ENCODE peak calls at places on chromosome 1, in four cellular contexts. One of them, this sample, is unnamed. For H3K36me3 and H3K27me3, the result is how much of the 10 kb centered on the place peaks cover.

GRCh38 chr1:104768466-104768865 is 1018.8 kb downstream of the AMY1C start:
- DNase-seq in NT2/D1: no peak
- DNase-seq in RWPE2: no peak
- DNase-seq in spleen: no peak
- DNase-seq in this sample: no peak

GRCh38 chr1:82453511-82454185 is 652.9 kb downstream of the ADGRL2 start:
- DNase-seq in NT2/D1: no peak
- DNase-seq in RWPE2: no peak
- DNase-seq in spleen: no peak
- DNase-seq in this sample: no peak

GRCh38 chr1:44585315-44585920 is 88.9 kb downstream of the TMEM53 start:
- DNase-seq in NT2/D1: no peak
- DNase-seq in RWPE2: no peak
- DNase-seq in spleen: no peak
- DNase-seq in this sample: no peak

GRCh38 chr1:13930151-13930550 is 230.2 kb downstream of the PRDM2 start:
- DNase-seq in NT2/D1: no peak
- DNase-seq in RWPE2: no peak
- DNase-seq in spleen: no peak
- DNase-seq in this sample: peak

GRCh38 chr1:22930235-22930912 is 42.3 kb downstream of the LACTBL1 start:
- DNase-seq in NT2/D1: peak
- DNase-seq in RWPE2: peak
- DNase-seq in spleen: peak
- DNase-seq in this sample: peak

GRCh38 chr1:7117599-7118281 is 332.5 kb downstream of the CAMTA1 start:
- DNase-seq in NT2/D1: peak
- DNase-seq in RWPE2: peak
- DNase-seq in spleen: no peak
- DNase-seq in this sample: peak

GRCh38 chr1:7584643-7585042 is 186.5 kb upstream of the VAMP3 start:
- DNase-seq in NT2/D1: no peak
- DNase-seq in RWPE2: peak
- DNase-seq in spleen: peak
- DNase-seq in this sample: no peak

GRCh38 chr1:226118357-226118756 is 55.8 kb downstream of the H3-3A start:
- DNase-seq in NT2/D1: no peak
- DNase-seq in RWPE2: no peak
- DNase-seq in spleen: no peak
- DNase-seq in this sample: peak

GRCh38 chr1:198656500-198656932 is 17.7 kb downstream of the PTPRC start:
- DNase-seq in NT2/D1: no peak
- DNase-seq in RWPE2: no peak
- DNase-seq in spleen: peak
- DNase-seq in this sample: no peak

GRCh38 chr1:31715097-31715872 is 11.5 kb upstream of the COL16A1 start:
- DNase-seq in NT2/D1: peak
- DNase-seq in RWPE2: no peak
- DNase-seq in spleen: peak
- DNase-seq in this sample: peak

GRCh38 chr1:169044296-169044695 is 62.2 kb upstream of the ATP1B1 start:
- DNase-seq in NT2/D1: no peak
- DNase-seq in RWPE2: no peak
- DNase-seq in spleen: no peak
- DNase-seq in this sample: no peak

GRCh38 chr1:21001042-21001441 is 175.7 kb downstream of the EIF4G3 start:
- DNase-seq in NT2/D1: no peak
- DNase-seq in RWPE2: no peak
- DNase-seq in spleen: no peak
- DNase-seq in this sample: no peak

GRCh38 chr1:174940776-174941175 is 59.0 kb upstream of the CACYBP start:
- DNase-seq in NT2/D1: no peak
- DNase-seq in RWPE2: no peak
- DNase-seq in spleen: no peak
- DNase-seq in this sample: no peak

GRCh38 chr1:192543445-192543844 is 32.1 kb upstream of the RGS1 start:
- DNase-seq in NT2/D1: no peak
- DNase-seq in RWPE2: no peak
- DNase-seq in spleen: no peak
- DNase-seq in this sample: no peak

GRCh38 chr1:167207940-167208623 is 12.6 kb upstream of the POU2F1 start:
- DNase-seq in NT2/D1: no peak
- DNase-seq in RWPE2: no peak
- DNase-seq in spleen: no peak
- DNase-seq in this sample: no peak

GRCh38 chr1:6110326-6110725 is 64.6 kb downstream of the KCNAB2 start:
- DNase-seq in NT2/D1: no peak
- DNase-seq in RWPE2: no peak
- DNase-seq in spleen: no peak
- DNase-seq in this sample: no peak

GRCh38 chr1:53602376-53602775 is 136.6 kb downstream of the GLIS1 start:
- DNase-seq in NT2/D1: no peak
- DNase-seq in RWPE2: peak
- DNase-seq in spleen: peak
- DNase-seq in this sample: no peak

GRCh38 chr1:218659911-218660677 is 315.0 kb downstream of the TGFB2 start:
- DNase-seq in NT2/D1: no peak
- DNase-seq in RWPE2: no peak
- DNase-seq in spleen: no peak
- DNase-seq in this sample: no peak

GRCh38 chr1:210144736-210145135 is 87.9 kb upstream of the SERTAD4 start:
- DNase-seq in NT2/D1: no peak
- DNase-seq in RWPE2: no peak
- DNase-seq in spleen: no peak
- DNase-seq in this sample: no peak

GRCh38 chr1:86259390-86259789 is 102.8 kb upstream of the COL24A1 start:
- DNase-seq in NT2/D1: no peak
- DNase-seq in RWPE2: no peak
- DNase-seq in spleen: no peak
- DNase-seq in this sample: no peak

GRCh38 chr1:112937070-112937469 is 18.9 kb downstream of the SLC16A1 start:
- DNase-seq in NT2/D1: no peak
- DNase-seq in RWPE2: no peak
- DNase-seq in spleen: no peak
- DNase-seq in this sample: no peak

GRCh38 chr1:10613340-10613739 is 138.6 kb downstream of the PEX14 start:
- DNase-seq in NT2/D1: no peak
- DNase-seq in RWPE2: no peak
- DNase-seq in spleen: peak
- DNase-seq in this sample: no peak

DNA sequence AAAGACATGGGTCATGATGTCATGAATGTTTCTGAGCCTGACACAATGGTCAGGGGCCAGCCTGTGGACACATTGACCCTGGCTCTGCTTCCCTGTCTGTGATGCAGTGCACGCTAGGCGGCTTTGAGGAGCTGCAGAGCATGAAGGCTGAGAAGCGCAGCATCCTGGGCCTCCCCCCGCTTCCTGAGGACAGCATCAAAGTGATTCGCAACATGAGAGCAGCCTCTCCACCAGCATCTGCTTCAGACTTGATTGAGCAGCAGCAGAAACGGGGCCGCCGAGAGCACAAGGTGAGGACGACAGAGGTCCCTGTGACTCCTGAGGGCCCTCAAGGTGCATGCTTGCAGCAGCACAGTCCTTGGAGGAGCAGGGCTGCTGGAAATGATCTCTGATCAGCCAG is 8.6 kb downstream of the STRIP1 start:
- DNase-seq in NT2/D1: no peak
- DNase-seq in RWPE2: no peak
- DNase-seq in spleen: peak
- DNase-seq in this sample: no peak
- H3K36me3 ChIP-seq in NT2/D1: half or more
- H3K36me3 ChIP-seq in RWPE2: half or more
- H3K36me3 ChIP-seq in spleen: under half
- H3K36me3 ChIP-seq in this sample: half or more

DNA sequence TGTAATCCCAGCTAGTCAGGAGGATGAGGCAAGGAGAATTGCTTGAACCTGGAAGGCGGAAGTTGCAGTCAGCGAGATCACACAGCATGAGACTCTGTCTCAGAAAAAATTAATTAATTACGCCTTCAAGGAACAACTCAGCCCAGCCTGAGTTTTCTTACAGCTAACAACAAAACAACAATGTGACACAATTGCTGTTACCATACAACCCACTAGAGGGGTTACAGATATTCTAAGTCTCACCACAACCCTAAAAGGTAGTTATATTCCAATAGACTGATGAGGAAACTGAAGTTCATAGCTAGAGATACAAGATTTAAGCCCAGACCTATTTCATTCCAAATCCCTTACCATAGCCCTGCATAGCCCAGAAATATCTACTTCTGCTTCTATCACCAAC is 2.9 kb upstream of the LRRC8C start:
- DNase-seq in NT2/D1: no peak
- DNase-seq in RWPE2: no peak
- DNase-seq in spleen: no peak
- DNase-seq in this sample: no peak
- H3K4me3 ChIP-seq in NT2/D1: no peak
- H3K4me3 ChIP-seq in RWPE2: no peak
- H3K4me3 ChIP-seq in spleen: no peak
- H3K4me3 ChIP-seq in this sample: no peak

DNA sequence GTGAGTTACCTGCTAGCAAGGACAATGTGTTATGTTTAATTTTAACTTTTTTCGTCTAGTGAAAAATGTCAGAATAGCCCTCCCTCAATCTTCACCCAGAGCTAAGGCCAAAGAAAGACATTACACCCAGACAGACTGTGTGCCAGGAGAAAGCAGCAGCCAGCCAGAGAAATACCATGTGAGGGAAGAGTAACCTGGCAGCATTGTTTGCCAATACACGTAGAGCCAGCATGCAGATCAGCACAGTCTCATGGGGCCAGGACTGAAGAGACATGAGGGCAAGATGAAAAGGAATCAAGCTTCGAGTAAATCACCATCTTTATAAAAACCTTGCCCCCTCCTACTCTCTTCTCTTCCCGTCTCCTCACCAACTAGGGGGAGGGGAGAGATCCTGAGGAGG is 88.5 kb upstream of the ADAR start:
- DNase-seq in NT2/D1: no peak
- DNase-seq in RWPE2: no peak
- DNase-seq in spleen: no peak
- DNase-seq in this sample: no peak
- H3K27me3 ChIP-seq in NT2/D1: under half
- H3K27me3 ChIP-seq in RWPE2: under half
- H3K27me3 ChIP-seq in spleen: under half
- H3K27me3 ChIP-seq in this sample: under half

DNA sequence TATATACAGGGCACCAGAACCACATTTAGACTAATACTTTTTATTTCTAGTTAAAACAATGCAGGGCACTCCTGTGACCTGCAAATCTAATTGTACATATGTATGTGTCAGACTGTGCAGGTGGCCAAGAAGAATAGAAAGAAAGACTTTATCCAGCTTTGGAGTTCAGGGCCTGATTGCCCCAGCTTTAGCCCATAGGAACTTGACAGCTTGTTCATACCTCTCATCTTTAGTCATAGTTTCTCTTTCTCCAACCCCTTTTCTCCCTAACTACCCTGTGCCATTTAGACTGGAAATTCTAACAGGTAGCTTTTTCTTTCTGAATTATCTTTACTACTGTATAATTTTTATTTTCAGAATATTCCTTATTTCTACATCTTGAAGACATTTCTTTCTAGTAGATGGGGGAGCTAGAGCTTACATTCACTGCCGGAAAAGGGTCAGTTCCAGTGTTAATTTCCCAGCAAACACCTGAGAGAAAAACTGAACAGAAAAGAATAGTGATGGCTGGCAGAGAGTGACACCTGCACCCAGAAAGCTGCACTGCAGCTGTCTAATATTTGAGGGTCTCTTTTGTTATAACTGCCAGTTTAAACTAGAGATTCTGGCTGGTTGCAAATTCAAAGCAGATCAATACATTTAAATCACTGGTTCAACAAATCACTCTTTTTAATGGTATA is 8.4 kb downstream of the YBX1 start:
- DNase-seq in NT2/D1: no peak
- DNase-seq in RWPE2: no peak
- DNase-seq in spleen: no peak
- DNase-seq in this sample: no peak
- H3K36me3 ChIP-seq in NT2/D1: half or more
- H3K36me3 ChIP-seq in RWPE2: half or more
- H3K36me3 ChIP-seq in spleen: under half
- H3K36me3 ChIP-seq in this sample: under half

GRCh38 chr1:26541816-26542711 is 12.5 kb downstream of the RPS6KA1 start:
- DNase-seq in NT2/D1: peak
- DNase-seq in RWPE2: no peak
- DNase-seq in spleen: peak
- DNase-seq in this sample: peak
- H3K4me3 ChIP-seq in NT2/D1: no peak
- H3K4me3 ChIP-seq in RWPE2: no peak
- H3K4me3 ChIP-seq in spleen: peak
- H3K4me3 ChIP-seq in this sample: no peak

GRCh38 chr1:63418101-63418500 is 50.7 kb downstream of the ALG6 start:
- DNase-seq in NT2/D1: no peak
- DNase-seq in RWPE2: no peak
- DNase-seq in spleen: no peak
- DNase-seq in this sample: no peak

GRCh38 chr1:63411081-63411480 is 43.7 kb downstream of the ALG6 start:
- DNase-seq in NT2/D1: no peak
- DNase-seq in RWPE2: no peak
- DNase-seq in spleen: no peak
- DNase-seq in this sample: no peak

GRCh38 chr1:63414691-63415090 is 47.3 kb downstream of the ALG6 start:
- DNase-seq in NT2/D1: no peak
- DNase-seq in RWPE2: no peak
- DNase-seq in spleen: no peak
- DNase-seq in this sample: no peak

GRCh38 chr1:63408331-63408730 is 40.9 kb downstream of the ALG6 start:
- DNase-seq in NT2/D1: no peak
- DNase-seq in RWPE2: no peak
- DNase-seq in spleen: no peak
- DNase-seq in this sample: no peak

DNA sequence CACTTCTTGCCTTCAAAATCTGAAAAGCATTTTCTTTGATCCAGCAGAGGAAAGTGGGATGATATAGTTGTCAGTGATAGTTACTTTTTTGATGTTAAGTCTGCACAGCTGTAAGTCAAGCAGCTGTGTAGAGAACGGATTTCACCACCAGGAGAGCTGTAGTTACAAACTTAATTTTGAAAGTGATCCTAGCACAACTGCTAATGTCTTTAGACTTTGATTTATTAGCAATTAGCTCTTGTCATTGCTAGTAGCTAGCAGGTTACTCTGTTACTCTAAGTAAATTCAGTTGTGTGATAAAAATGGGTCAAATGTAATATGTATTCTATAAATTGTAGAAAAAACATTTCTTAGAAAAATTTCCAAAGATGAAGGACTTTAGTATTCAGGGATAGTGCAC is 46.0 kb downstream of the ALG6 start:
- DNase-seq in NT2/D1: no peak
- DNase-seq in RWPE2: no peak
- DNase-seq in spleen: no peak
- DNase-seq in this sample: no peak
- H3K27me3 ChIP-seq in NT2/D1: under half
- H3K27me3 ChIP-seq in RWPE2: under half
- H3K27me3 ChIP-seq in spleen: under half
- H3K27me3 ChIP-seq in this sample: under half